ENCODE peak calls at places on chromosomes 6 and 20, in ten cellular contexts. J is NT2/D1, M is IMR-90, B is fibroblast of lung, N is right cardiac atrium, A is neuronal stem cell, H is A673, C is endodermal cell, F is H9, L is spleen. Q is an unnamed sample.

GRCh38 chr6:72748759-72749158 is 126.9 kb downstream of the KCNQ5 start:
- DNase-seq in J (no peak), M (peak; percentile 84), B (peak; percentile 77), N (no peak), A (no peak), H (peak; percentile 90), C (no peak), F (no peak), L (no peak), Q (no peak)

GRCh38 chr6:96279084-96279483 is 242.5 kb upstream of the UFL1 start:
- DNase-seq in J (no peak), M (no peak), B (no peak), N (no peak), A (no peak), H (no peak), C (no peak), F (no peak), L (no peak), Q (no peak)

GRCh38 chr6:79946773-79947190 is 571 bp downstream of the ELOVL4 start:
- DNase-seq in J (peak; percentile 18), M (peak; percentile 18), B (peak; percentile 22), N (no peak), A (peak; percentile 32), H (peak; percentile 56), C (no peak), F (peak; percentile 34), L (no peak), Q (peak; percentile 42)

GRCh38 chr6:2218866-2219265 is 26.5 kb downstream of the GMDS start:
- DNase-seq in J (no peak), M (no peak), B (no peak), N (no peak), A (no peak), H (no peak), C (no peak), F (no peak), L (no peak), Q (no peak)

GRCh38 chr6:154206984-154207383 is 149.6 kb downstream of the IPCEF1 start:
- DNase-seq in J (no peak), M (no peak), B (no peak), N (no peak), A (no peak), H (no peak), C (no peak), F (no peak), L (no peak), Q (no peak)

GRCh38 chr6:136782021-136782770 is 10.1 kb downstream of the MAP3K5 start:
- DNase-seq in J (no peak), M (peak; percentile 79), B (peak; percentile 57), N (no peak), A (no peak), H (no peak), C (no peak), F (no peak), L (no peak), Q (peak; percentile 45)

GRCh38 chr20:37972256-37973058 is 60.8 kb downstream of the TTI1 start:
- DNase-seq in J (no peak), M (no peak), B (no peak), N (no peak), A (no peak), H (no peak), C (peak; percentile 43), F (no peak), L (no peak), Q (no peak)

GRCh38 chr6:166203003-166203640 is 35.5 kb upstream of the TBXT start:
- DNase-seq in J (no peak), M (peak; percentile 9), B (no peak), N (no peak), A (no peak), H (no peak), C (no peak), F (no peak), L (no peak), Q (no peak)

GRCh38 chr20:44691424-44692423 is 23.4 kb upstream of the CCN5 start:
- DNase-seq in J (no peak), M (no peak), B (peak; percentile 61), N (peak; percentile 90), A (no peak), H (no peak), C (no peak), F (no peak), L (no peak), Q (no peak)

GRCh38 chr20:44692932-44693476 is 22.2 kb upstream of the CCN5 start:
- DNase-seq in J (no peak), M (peak; percentile 93), B (peak; percentile 97), N (peak; percentile 93), A (no peak), H (no peak), C (peak; percentile 73), F (peak; percentile 58), L (no peak), Q (peak; percentile 97)

GRCh38 chr20:44695295-44696230 is 19.6 kb upstream of the CCN5 start:
- DNase-seq in J (no peak), M (peak; percentile 85), B (peak; percentile 96), N (no peak), A (no peak), H (no peak), C (peak; percentile 38), F (no peak), L (no peak), Q (peak; percentile 84)

GRCh38 chr20:44694159-44694558 is 21.0 kb upstream of the CCN5 start:
- DNase-seq in J (no peak), M (no peak), B (no peak), N (peak; percentile 35), A (no peak), H (no peak), C (no peak), F (no peak), L (no peak), Q (no peak)

DNA sequence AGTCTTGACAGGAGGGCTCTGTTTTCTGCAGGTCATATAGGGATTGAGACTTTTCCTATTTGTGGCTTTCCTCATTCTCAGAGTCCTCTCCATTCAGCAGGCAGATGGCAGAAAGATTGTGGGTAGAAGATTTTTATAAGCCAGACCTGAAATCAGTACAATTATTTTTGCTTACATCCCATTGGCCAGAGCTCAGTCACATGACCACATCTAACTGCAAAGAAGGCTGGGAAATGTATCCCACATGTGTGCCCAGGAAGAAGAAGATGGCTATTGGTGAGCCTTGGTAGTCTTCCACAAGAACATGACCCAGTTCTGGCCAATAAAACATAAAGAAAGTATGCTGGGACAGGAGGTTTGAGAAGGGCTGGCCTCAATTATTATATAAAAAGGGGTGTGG is 21.5 kb upstream of the CCN5 start:
- DNase-seq in J (no peak), M (no peak), B (no peak), N (no peak), A (no peak), H (no peak), C (no peak), F (no peak), L (no peak), Q (no peak)
- H3K4me1 ChIP-seq in J (peaks cover 10% of the 10 kb centered on the region), M (peaks cover 32% of the 10 kb centered on the region), B (peaks cover 29% of the 10 kb centered on the region), N (peaks cover 10% of the 10 kb centered on the region), A (peaks cover 10% of the 10 kb centered on the region), H (no peaks in the 10 kb centered on the region), C (no peaks in the 10 kb centered on the region), F (no peaks in the 10 kb centered on the region), L (no peaks in the 10 kb centered on the region), Q (peaks cover 19% of the 10 kb centered on the region)

DNA sequence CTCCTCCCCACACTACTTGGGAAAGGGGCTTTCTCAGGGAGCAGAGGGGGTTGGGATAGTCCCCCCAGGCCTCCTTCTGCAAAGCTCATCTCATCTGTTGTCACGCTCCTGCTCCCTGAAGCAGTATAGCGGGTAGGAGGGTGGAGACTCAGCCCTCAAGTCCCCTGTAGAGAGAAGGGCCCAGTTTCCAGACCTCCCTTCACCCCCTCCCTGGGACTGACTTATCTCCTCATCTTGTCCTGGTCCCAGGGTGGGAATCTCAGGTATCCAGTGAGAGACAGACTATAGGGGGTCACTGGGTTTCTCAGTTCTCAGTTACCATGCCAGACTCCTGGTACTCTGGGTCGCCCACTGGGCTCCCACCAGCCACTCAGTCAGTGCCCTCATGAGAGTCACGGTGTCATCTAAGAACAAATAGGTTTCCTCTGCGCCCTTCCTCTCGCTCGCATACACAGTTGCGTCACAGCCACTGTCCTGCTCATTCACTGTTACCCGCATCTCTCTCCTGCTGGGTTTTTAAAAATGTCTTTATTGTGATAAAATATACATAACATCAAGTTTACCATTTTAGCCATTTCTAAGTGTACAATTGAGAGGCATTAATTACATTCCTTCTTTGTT is 4.1 kb downstream of the TEAD3 start:
- DNase-seq in J (no peak), M (no peak), B (no peak), N (peak; percentile 24), A (no peak), H (no peak), C (no peak), F (no peak), L (no peak), Q (no peak)
- H3K4me1 ChIP-seq in J (peaks cover 34% of the 10 kb centered on the region), M (peaks cover 60% of the 10 kb centered on the region), B (peaks cover 47% of the 10 kb centered on the region), N (peaks cover 9% of the 10 kb centered on the region), A (peaks cover 67% of the 10 kb centered on the region), H (peaks cover 65% of the 10 kb centered on the region), C (peaks cover 31% of the 10 kb centered on the region), F (peaks cover 17% of the 10 kb centered on the region), L (peaks cover 19% of the 10 kb centered on the region), Q (peaks cover 69% of the 10 kb centered on the region)

GRCh38 chr6:37332894-37333293 is 20.9 kb upstream of the RNF8 start:
- DNase-seq in J (no peak), M (no peak), B (no peak), N (no peak), A (no peak), H (no peak), C (no peak), F (no peak), L (no peak), Q (no peak)

GRCh38 chr6:37338745-37339255 is 15.0 kb upstream of the RNF8 start:
- DNase-seq in J (no peak), M (no peak), B (no peak), N (no peak), A (no peak), H (no peak), C (no peak), F (no peak), L (no peak), Q (no peak)

GRCh38 chr6:37331047-37331446 is 22.7 kb upstream of the RNF8 start:
- DNase-seq in J (no peak), M (no peak), B (no peak), N (peak; percentile 30), A (no peak), H (no peak), C (no peak), F (no peak), L (no peak), Q (no peak)

DNA sequence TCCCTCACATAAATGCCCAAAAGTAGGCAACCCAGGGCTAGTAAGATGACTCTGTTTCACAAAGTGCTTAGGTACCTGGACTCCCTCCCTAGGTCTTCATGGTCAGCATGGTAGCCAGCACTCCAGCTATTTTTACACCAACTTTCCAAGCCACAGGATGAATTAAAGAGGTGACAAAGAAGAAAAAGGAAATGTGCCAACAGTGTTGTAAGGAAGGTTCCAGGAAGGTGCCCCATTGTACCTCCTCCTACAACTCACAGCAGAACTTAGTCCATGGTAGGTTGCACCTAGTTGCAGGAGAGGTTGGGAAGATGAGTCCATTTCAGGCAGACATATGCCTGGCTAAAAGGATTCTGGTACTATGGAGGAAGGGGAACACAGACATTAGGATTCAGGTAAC is 19.7 kb upstream of the RNF8 start:
- DNase-seq in J (no peak), M (no peak), B (no peak), N (no peak), A (no peak), H (no peak), C (no peak), F (no peak), L (no peak), Q (no peak)
- H3K4me1 ChIP-seq in J (no peaks in the 10 kb centered on the region), M (no peaks in the 10 kb centered on the region), B (no peaks in the 10 kb centered on the region), N (no peaks in the 10 kb centered on the region), A (no peaks in the 10 kb centered on the region), H (no peaks in the 10 kb centered on the region), C (no peaks in the 10 kb centered on the region), F (no peaks in the 10 kb centered on the region), L (no peaks in the 10 kb centered on the region), Q (no peaks in the 10 kb centered on the region)

DNA sequence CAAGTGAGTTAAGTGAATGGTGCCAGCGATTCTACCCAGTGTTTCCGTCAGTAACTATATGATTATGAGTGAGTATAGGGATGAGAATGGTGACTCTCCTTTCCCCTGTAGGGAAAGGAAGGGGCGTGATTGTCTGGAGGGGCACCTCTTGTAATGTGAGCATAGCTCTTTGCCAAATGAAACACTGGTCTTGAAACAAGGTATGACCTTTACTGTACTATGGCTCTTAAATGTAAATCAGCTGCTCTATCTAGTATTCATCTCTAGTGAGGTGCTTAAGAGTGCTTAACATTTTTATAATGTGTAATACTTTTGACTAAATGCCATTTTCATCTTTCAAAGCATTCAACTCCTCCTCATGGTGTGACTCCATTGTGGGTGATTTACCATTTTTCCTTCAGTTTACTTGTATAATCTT is 11.0 kb downstream of the PANK2 start:
- DNase-seq in J (no peak), M (no peak), B (no peak), N (no peak), A (no peak), H (no peak), C (no peak), F (no peak), L (no peak), Q (no peak)
- H3K4me1 ChIP-seq in J (no peaks in the 10 kb centered on the region), M (peaks cover 29% of the 10 kb centered on the region), B (peaks cover 6% of the 10 kb centered on the region), N (peaks cover 19% of the 10 kb centered on the region), A (no peaks in the 10 kb centered on the region), H (peaks cover 15% of the 10 kb centered on the region), C (no peaks in the 10 kb centered on the region), F (no peaks in the 10 kb centered on the region), L (peaks cover 96% of the 10 kb centered on the region), Q (peaks cover 12% of the 10 kb centered on the region)